ENCODE peak calls at places on chromosomes 12 and 14, in four cellular contexts. P is psoas muscle; U is activated T-cell treated with anti-CD3 and anti-CD28 coated beads, Interleukin-2, amount 50 U/mL, for 24 hours; I is B cell. R is an unnamed sample.

GRCh38 chr12:129903092-129903945 is 506 bp downstream of the TMEM132D start:
- DNase-seq in I (no peak), U (no peak), P (no peak), R (no peak)

GRCh38 chr14:50036637-50037036 is 79.7 kb downstream of the VCPKMT start:
- DNase-seq in P (no peak), U (no peak), I (no peak), R (no peak)

GRCh38 chr14:103542545-103543088 is 13.6 kb downstream of the TRMT61A start:
- DNase-seq in P (peak), I (no peak), U (no peak), R (no peak)

GRCh38 chr12:12467701-12468218 is 94.9 kb downstream of the DUSP16 start:
- DNase-seq in I (no peak), P (no peak), U (peak), R (peak)

GRCh38 chr12:12796171-12796570 is 10.7 kb downstream of the APOLD1 start:
- DNase-seq in I (no peak), U (no peak), P (no peak), R (no peak)

GRCh38 chr14:51491036-51491545 is 160.6 kb upstream of the FRMD6 start:
- DNase-seq in I (no peak), U (no peak), P (no peak), R (no peak)

GRCh38 chr12:44317651-44318126 is 481.8 kb downstream of the TMEM117 start:
- DNase-seq in P (no peak), I (no peak), U (no peak), R (no peak)

GRCh38 chr14:89531661-89532335 is 114.8 kb upstream of the FOXN3 start:
- DNase-seq in U (no peak), P (no peak), I (no peak), R (no peak)

GRCh38 chr14:96260341-96260821 is 4.4 kb downstream of the BDKRB1 start:
- DNase-seq in P (no peak), I (no peak), U (no peak), R (no peak)

GRCh38 chr12:114443607-114444421 is 37.9 kb upstream of the TBX5 start:
- DNase-seq in I (no peak), P (no peak), U (no peak), R (no peak)

GRCh38 chr12:110641512-110641911 is 27.6 kb downstream of the TCTN1 start:
- DNase-seq in I (no peak), P (no peak), U (no peak), R (no peak)

GRCh38 chr12:16258963-16259362 is 18.5 kb downstream of the SLC15A5 start:
- DNase-seq in P (no peak), U (no peak), I (no peak), R (no peak)

GRCh38 chr14:72781476-72782181 is 112.3 kb downstream of the DPF3 start:
- DNase-seq in P (no peak), I (no peak), U (no peak), R (no peak)

GRCh38 chr12:49827351-49828099 is 688 bp downstream of the NCKAP5L start:
- DNase-seq in I (no peak), U (peak), P (peak), R (peak)

GRCh38 chr12:28059678-28060077 is 87.1 kb upstream of the PTHLH start:
- DNase-seq in P (no peak), U (no peak), I (no peak), R (no peak)

GRCh38 chr14:22296722-22297121 is 292.3 kb downstream of the DAD1 start:
- DNase-seq in P (no peak), U (no peak), I (no peak), R (no peak)

GRCh38 chr12:31228811-31229792 is 96.8 kb downstream of the SINHCAF start:
- DNase-seq in U (no peak), P (no peak), I (no peak), R (no peak)

GRCh38 chr12:29054790-29055663 is 94.1 kb upstream of the FAR2 start:
- DNase-seq in U (no peak), I (no peak), P (no peak), R (no peak)

GRCh38 chr12:40735551-40736230 is 43.5 kb downstream of the CNTN1 start:
- DNase-seq in U (no peak), P (no peak), I (no peak), R (no peak)

GRCh38 chr12:115204957-115205754 is 521.2 kb upstream of the TBX3 start:
- DNase-seq in U (no peak), I (no peak), P (no peak), R (no peak)

GRCh38 chr14:101227611-101228594 is 324.4 kb upstream of the RTL1 start:
- DNase-seq in I (peak), U (no peak), P (peak), R (no peak)

GRCh38 chr12:47885012-47885501 is 19.7 kb downstream of the VDR start:
- DNase-seq in I (no peak), U (peak), P (no peak), R (peak)

R was measured in activated effector memory CD4-positive, alpha-beta T cell treated with anti-CD3 and anti-CD28 coated beads, Interleukin-2, amount 50 U/mL, for 16 hours.